ENCODE peak calls at places on chromosomes 12 and 14, in six cellular contexts. B, K, U, I, Y and V are unnamed samples. For H3K4me1, the result is how much of the 10 kb centered on the place peaks cover.

GRCh38 chr12:14982562-14982961 is 9.7 kb downstream of the PDE6H start:
- DNase-seq in B (no peak), K (no peak), U (no peak), I (no peak), Y (no peak), V (peak)

GRCh38 chr14:39318574-39318973 is 84.9 kb downstream of the MIA2 start:
- DNase-seq in B (no peak), K (no peak), U (no peak), I (no peak), Y (no peak), V (no peak)

GRCh38 chr12:6691473-6691872 is 2.3 kb upstream of the ZNF384 start:
- DNase-seq in B (no peak), K (no peak), U (no peak), I (no peak), Y (no peak), V (peak)

GRCh38 chr12:132143328-132144071 is 619 bp downstream of the DDX51 start:
- DNase-seq in B (no peak), K (no peak), U (no peak), I (peak), Y (no peak), V (peak)

GRCh38 chr14:31937730-31938346 is 139.3 kb upstream of the ARHGAP5 start:
- DNase-seq in B (peak), K (peak), U (peak), I (no peak), Y (peak), V (no peak)

GRCh38 chr12:132605892-132606291 is 4.5 kb downstream of the LRCOL1 start:
- DNase-seq in B (no peak), K (no peak), U (no peak), I (no peak), Y (no peak), V (peak)

GRCh38 chr14:94568186-94568585 is 6.9 kb downstream of the SERPINA4 start:
- DNase-seq in B (no peak), K (no peak), U (no peak), I (no peak), Y (no peak), V (no peak)

GRCh38 chr12:46357438-46358324 is 14.9 kb downstream of the SLC38A2 start:
- DNase-seq in B (peak), K (no peak), U (no peak), I (no peak), Y (peak), V (no peak)

GRCh38 chr12:6312529-6313325 is 2.2 kb downstream of the PLEKHG6 start:
- DNase-seq in B (no peak), K (peak), U (no peak), I (no peak), Y (no peak), V (peak)

GRCh38 chr12:43675048-43675904 is 83.3 kb downstream of the PUS7L start:
- DNase-seq in B (no peak), K (no peak), U (no peak), I (no peak), Y (no peak), V (no peak)

GRCh38 chr14:55191881-55192616 is 664 bp upstream of the DLGAP5 start:
- DNase-seq in B (no peak), K (peak), U (no peak), I (peak), Y (no peak), V (peak)

GRCh38 chr12:132386926-132387497 is 57.6 kb upstream of the GALNT9 start:
- DNase-seq in B (no peak), K (no peak), U (no peak), I (no peak), Y (no peak), V (no peak)

GRCh38 chr12:10213168-10214130 is 772 bp downstream of the GABARAPL1 start:
- DNase-seq in B (peak), K (peak), U (peak), I (peak), Y (peak), V (peak)

GRCh38 chr12:59624732-59625455 is 29.1 kb downstream of the SLC16A7 start:
- DNase-seq in B (no peak), K (no peak), U (no peak), I (no peak), Y (no peak), V (no peak)

GRCh38 chr12:30110970-30111586 is 327.3 kb upstream of the TMTC1 start:
- DNase-seq in B (no peak), K (no peak), U (no peak), I (peak), Y (peak), V (peak)

GRCh38 chr14:103259801-103260628 is 74.0 kb upstream of the EIF5 start:
- DNase-seq in B (no peak), K (no peak), U (no peak), I (peak), Y (no peak), V (peak)

GRCh38 chr12:113070117-113070906 is 13.8 kb downstream of the DTX1 start:
- DNase-seq in B (no peak), K (no peak), U (no peak), I (no peak), Y (no peak), V (peak)

GRCh38 chr14:92780444-92780843 is 13.7 kb upstream of the GOLGA5 start:
- DNase-seq in B (no peak), K (no peak), U (no peak), I (no peak), Y (no peak), V (peak)

GRCh38 chr14:25103820-25104219 is 53.9 kb upstream of the STXBP6 start:
- DNase-seq in B (no peak), K (no peak), U (no peak), I (no peak), Y (no peak), V (no peak)

GRCh38 chr12:2884810-2885209 is 5.9 kb upstream of the TULP3 start:
- DNase-seq in B (no peak), K (no peak), U (no peak), I (no peak), Y (no peak), V (peak)

GRCh38 chr14:104651876-104652260 is 37.5 kb upstream of the INF2 start:
- DNase-seq in B (no peak), K (no peak), U (no peak), I (no peak), Y (no peak), V (peak)

GRCh38 chr14:97415907-97416306 is 618.7 kb downstream of the VRK1 start:
- DNase-seq in B (no peak), K (no peak), U (no peak), I (no peak), Y (no peak), V (no peak)
- H3K4me1 ChIP-seq in B (under half), K (under half), U (under half), I (under half), Y (under half), V (under half)

GRCh38 chr12:106139422-106140141 is 828 bp upstream of the NUAK1 start:
- DNase-seq in B (peak), K (no peak), U (peak), I (no peak), Y (peak), V (peak)
- TF ChIP-seq CTCF in B (no peak), K (no peak), U (no peak), I (no peak), Y (no peak), V (no peak)

GRCh38 chr12:116266220-116266619 is 11.3 kb downstream of the MED13L start:
- DNase-seq in B (no peak), K (no peak), U (peak), I (no peak), Y (peak), V (no peak)
- H3K4me2 ChIP-seq in B (peak), K (no peak), U (peak), I (peak), Y (peak), V (peak)

DNA sequence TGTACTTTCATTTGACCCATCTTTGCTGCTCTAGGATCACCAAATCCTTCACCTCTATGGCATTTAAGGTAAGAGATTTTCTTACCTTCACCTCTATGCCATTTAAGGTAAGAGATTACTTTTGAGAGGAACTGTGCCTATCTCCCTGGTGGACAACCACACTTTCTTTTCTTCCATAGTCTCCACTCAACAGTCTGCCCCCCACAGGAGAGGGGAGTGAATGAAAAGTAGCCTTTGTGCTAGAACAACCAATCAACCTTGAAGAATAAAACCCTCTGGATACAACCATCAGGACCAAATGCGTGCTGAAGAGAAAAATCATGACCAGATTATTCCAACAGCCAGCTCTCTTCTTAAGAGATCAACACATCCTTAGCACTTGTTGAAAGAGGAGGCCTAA is 258.6 kb upstream of the TMPO start:
- DNase-seq in B (no peak), K (no peak), U (no peak), I (no peak), Y (no peak), V (no peak)
- H3K4me1 ChIP-seq in B (under half), K (under half), U (under half), I (under half), Y (under half), V (under half)

DNA sequence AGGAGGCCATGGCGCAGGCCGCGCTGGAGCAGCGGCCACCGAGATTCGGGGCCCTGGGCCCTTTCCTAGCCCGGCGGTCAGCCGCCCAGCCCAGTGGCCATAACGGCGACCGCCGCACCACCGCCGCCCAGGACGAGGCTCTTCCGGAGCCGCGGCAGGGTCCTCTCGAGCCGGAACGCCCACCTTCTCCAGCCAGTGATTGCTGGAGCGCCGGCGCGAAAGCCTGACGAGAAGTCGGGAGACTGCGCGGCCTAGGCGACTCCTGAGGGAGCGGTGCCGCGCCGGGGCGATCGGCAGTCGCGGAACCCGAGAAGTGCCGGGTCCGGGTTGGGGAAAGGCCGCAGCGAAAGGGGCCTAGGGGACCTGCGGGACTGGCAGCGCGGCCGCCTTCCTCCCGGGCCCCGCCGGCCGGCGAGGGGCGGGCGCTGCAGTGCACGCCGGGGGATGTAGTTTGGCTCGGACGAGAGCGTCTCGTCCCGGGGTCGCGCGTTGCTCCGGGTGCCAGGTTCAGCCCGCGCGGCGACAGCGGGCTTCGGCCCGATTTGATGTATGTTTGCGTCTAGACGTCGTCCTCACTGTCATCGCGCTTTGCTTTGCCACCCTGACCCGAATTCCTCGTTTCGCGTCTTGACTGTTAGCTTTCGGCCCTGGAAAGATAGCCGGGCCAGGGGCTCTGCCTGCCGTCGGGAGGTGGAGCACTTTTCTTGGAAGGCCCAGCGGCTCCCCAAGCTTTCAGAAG is at the start of gene VTI1B:
- DNase-seq in B (peak), K (peak), U (peak), I (peak), Y (peak), V (peak)
- TF ChIP-seq CTCF in B (no peak), K (peak), U (peak), I (peak), Y (no peak), V (peak)

GRCh38 chr12:89992668-89993401 is 284.2 kb upstream of the ATP2B1 start:
- DNase-seq in B (no peak), K (no peak), U (no peak), I (no peak), Y (peak), V (no peak)
- H3K4me2 ChIP-seq in B (no peak), K (no peak), U (no peak), I (no peak), Y (no peak), V (no peak)

GRCh38 chr14:50829472-50830043 is 1.4 kb downstream of the NIN start:
- DNase-seq in B (no peak), K (no peak), U (no peak), I (peak), Y (no peak), V (no peak)
- H3K4me1 ChIP-seq in B (under half), K (under half), U (under half), I (under half), Y (under half), V (under half)

GRCh38 chr12:88428350-88428749 is 151.9 kb downstream of the KITLG start:
- DNase-seq in B (no peak), K (no peak), U (no peak), I (no peak), Y (no peak), V (no peak)
- TF ChIP-seq CTCF in B (no peak), K (no peak), U (no peak), I (no peak), Y (no peak), V (no peak)

GRCh38 chr12:101074940-101075680 is 134.9 kb downstream of the SLC5A8 start:
- DNase-seq in B (no peak), K (no peak), U (no peak), I (no peak), Y (no peak), V (no peak)

GRCh38 chr12:101078144-101078543 is 131.9 kb downstream of the SLC5A8 start:
- DNase-seq in B (no peak), K (no peak), U (no peak), I (no peak), Y (no peak), V (no peak)

GRCh38 chr12:101076940-101077351 is 133.1 kb downstream of the SLC5A8 start:
- DNase-seq in B (no peak), K (no peak), U (no peak), I (no peak), Y (no peak), V (no peak)

DNA sequence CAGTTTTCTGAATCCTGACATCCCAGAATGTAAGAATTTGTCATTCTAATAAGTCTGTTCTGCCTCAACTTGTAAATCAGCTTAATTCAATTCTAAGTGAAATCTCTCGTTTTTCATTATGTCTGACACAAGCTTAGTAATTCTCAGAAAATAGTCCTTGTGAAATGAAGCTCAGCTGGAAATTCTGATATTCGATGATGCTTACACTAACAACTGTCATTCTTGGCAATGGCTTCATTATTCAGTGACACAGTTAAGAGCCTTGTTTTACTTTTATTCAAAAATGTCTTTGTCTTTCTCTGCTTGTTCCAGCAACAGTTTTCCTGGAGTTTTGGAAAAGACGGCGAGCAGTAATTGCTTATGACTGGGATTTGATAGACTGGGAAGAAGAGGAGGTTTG is 131.2 kb downstream of the SLC5A8 start:
- DNase-seq in B (no peak), K (no peak), U (no peak), I (no peak), Y (no peak), V (no peak)
- H3K4me2 ChIP-seq in B (no peak), K (no peak), U (no peak), I (no peak), Y (no peak), V (no peak)